ENCODE peak calls at places on chromosomes 11 and 22, in seven cellular contexts. M is colonic mucosa, K is A549, X is psoas muscle, H is right lobe of liver, L is lower lobe of right lung, Z is PC-9. J is an unnamed sample.

GRCh38 chr11:85595285-85595884 is 31.8 kb downstream of the DLG2 start:
- DNase-seq in M (no peak), H (no peak), Z (no peak), X (no peak), K (peak), L (no peak), J (peak)

GRCh38 chr22:24728790-24729637 is 45.5 kb downstream of the PIWIL3 start:
- DNase-seq in L (no peak), H (no peak), K (no peak), X (no peak), Z (no peak), M (no peak), J (no peak)

GRCh38 chr11:65546217-65546958 is 11.8 kb downstream of the LTBP3 start:
- DNase-seq in K (peak), L (peak), H (peak), X (peak), M (peak), Z (no peak), J (peak)

GRCh38 chr22:46077669-46078099 is 72.6 kb upstream of the PPARA start:
- DNase-seq in M (no peak), X (peak), L (peak), K (no peak), Z (no peak), H (peak), J (no peak)

GRCh38 chr11:60288531-60288930 is 8.1 kb downstream of the MS4A4A start:
- DNase-seq in Z (no peak), H (no peak), X (no peak), L (no peak), M (no peak), K (no peak), J (no peak)

GRCh38 chr11:130533113-130533803 is 84.8 kb downstream of the ADAMTS15 start:
- DNase-seq in H (no peak), Z (no peak), K (no peak), L (no peak), M (no peak), X (no peak), J (no peak)

GRCh38 chr11:71372693-71373657 is 75.2 kb downstream of the DHCR7 start:
- DNase-seq in H (no peak), M (no peak), K (peak), L (no peak), Z (no peak), X (no peak), J (peak)

GRCh38 chr11:46655631-46656030 is 38.3 kb downstream of the ATG13 start:
- DNase-seq in Z (no peak), X (no peak), M (no peak), K (no peak), H (no peak), L (no peak), J (no peak)

GRCh38 chr22:26549902-26550497 is 37.7 kb upstream of the TFIP11 start:
- DNase-seq in M (no peak), H (no peak), X (no peak), L (no peak), K (no peak), Z (no peak), J (no peak)

GRCh38 chr11:47667135-47667534 is 24.8 kb upstream of the MTCH2 start:
- DNase-seq in L (no peak), M (no peak), X (no peak), K (no peak), Z (no peak), H (no peak), J (no peak)

GRCh38 chr22:29359469-29359868 is 28.9 kb downstream of the AP1B1 start:
- DNase-seq in K (peak), Z (peak), M (peak), H (peak), L (no peak), X (peak), J (peak)

GRCh38 chr22:40526960-40527359 is 109.6 kb downstream of the MRTFA start:
- DNase-seq in L (no peak), H (no peak), M (no peak), Z (no peak), X (no peak), K (no peak), J (no peak)
- H3K27ac ChIP-seq in L (no peak), H (no peak), M (no peak), Z (no peak), X (no peak), K (peak), J (peak)

GRCh38 chr11:79982185-79982584 is 541.4 kb upstream of the TENM4 start:
- DNase-seq in H (no peak), X (no peak), Z (no peak), L (no peak), M (no peak), K (no peak), J (no peak)
- H3K27ac ChIP-seq in H (no peak), X (no peak), Z (no peak), L (no peak), M (no peak), K (no peak), J (no peak)

GRCh38 chr22:20083157-20083890 is 3.3 kb downstream of the DGCR8 start:
- DNase-seq in H (no peak), Z (no peak), L (peak), M (no peak), X (no peak), K (no peak), J (no peak)
- H3K27ac ChIP-seq in H (peak), Z (no peak), L (no peak), M (no peak), X (peak), K (no peak), J (peak)

GRCh38 chr22:35384567-35384966 is 3.7 kb downstream of the HMOX1 start:
- DNase-seq in H (no peak), K (no peak), X (no peak), Z (no peak), L (no peak), M (no peak), J (no peak)
- H3K27ac ChIP-seq in H (peak), K (peak), X (peak), Z (no peak), L (peak), M (no peak), J (no peak)

DNA sequence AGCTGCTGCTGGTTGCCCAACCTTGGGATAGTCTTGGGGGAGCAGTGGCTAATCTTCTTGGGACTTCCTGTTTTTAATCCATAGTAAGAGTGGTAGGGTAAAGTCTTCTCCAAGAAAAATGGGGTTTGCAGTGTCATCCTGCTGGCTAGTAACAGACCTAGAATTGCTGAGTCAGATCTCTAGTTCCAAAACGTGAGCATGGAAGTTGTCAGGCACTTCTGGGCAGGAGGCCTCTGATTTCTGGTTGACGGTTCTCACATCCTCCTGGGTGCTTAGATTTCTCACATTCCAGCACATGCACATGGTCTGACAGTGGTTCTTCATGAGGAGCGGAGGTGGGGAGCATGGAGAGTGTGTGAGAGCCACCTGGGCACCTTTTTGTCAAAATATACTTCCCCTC is 410.0 kb downstream of the OPCML start:
- DNase-seq in Z (no peak), M (no peak), X (no peak), L (no peak), H (no peak), K (no peak), J (no peak)
- H3K27ac ChIP-seq in Z (no peak), M (no peak), X (no peak), L (no peak), H (no peak), K (no peak), J (no peak)

J was measured in RWPE1.